ENCODE peak calls at places on chromosomes 4 and X, in nine cellular contexts. F is chondrocyte, A is esophagus squamous epithelium, K is K562, D is progenitor cell of endocrine pancreas, L is spleen, Z is neural progenitor cell, X is SK-N-SH, B is GM12865. Y is an unnamed sample.

GRCh38 chr4:147793569-147793968 is 61.7 kb downstream of the ARHGAP10 start:
- DNase-seq in F (no peak), A (no peak), K (no peak), D (no peak), L (no peak), Z (no peak), X (no peak), B (no peak), Y (no peak)

GRCh38 chrX:9897761-9898161 is 69.4 kb upstream of the CLDN34 start:
- DNase-seq in F (no peak), A (no peak), K (no peak), D (no peak), L (no peak), Z (no peak), X (no peak), B (no peak), Y (no peak)

GRCh38 chrX:114800719-114801118 is 216.7 kb downstream of the IL13RA2 start:
- DNase-seq in F (no peak), A (no peak), K (peak), D (no peak), L (no peak), Z (no peak), X (no peak), B (no peak), Y (no peak)

GRCh38 chrX:110786486-110786885 is 9.1 kb downstream of the CHRDL1 start:
- DNase-seq in F (no peak), A (no peak), K (no peak), D (no peak), L (no peak), Z (no peak), X (no peak), B (no peak), Y (no peak)

GRCh38 chr4:173217075-173217474 is 48.5 kb downstream of the GALNT7 start:
- DNase-seq in F (no peak), A (no peak), K (no peak), D (no peak), L (no peak), Z (no peak), X (no peak), B (no peak), Y (no peak)

GRCh38 chr4:40448875-40449274 is 113.7 kb downstream of the CHRNA9 start:
- DNase-seq in F (no peak), A (no peak), K (no peak), D (no peak), L (no peak), Z (no peak), X (no peak), B (no peak), Y (no peak)

GRCh38 chr4:13642576-13642975 is 15.1 kb upstream of the BOD1L1 start:
- DNase-seq in F (no peak), A (no peak), K (no peak), D (no peak), L (no peak), Z (no peak), X (no peak), B (no peak), Y (no peak)

GRCh38 chr4:17758459-17758858 is 23.0 kb downstream of the FAM184B start:
- DNase-seq in F (no peak), A (no peak), K (no peak), D (no peak), L (no peak), Z (no peak), X (no peak), B (no peak), Y (peak)

GRCh38 chrX:43809463-43809862 is 72.8 kb downstream of the MAOB start:
- DNase-seq in F (no peak), A (no peak), K (no peak), D (no peak), L (no peak), Z (no peak), X (no peak), B (no peak), Y (no peak)

GRCh38 chr4:12393631-12394262 is 965.1 kb upstream of the HS3ST1 start:
- DNase-seq in F (no peak), A (no peak), K (no peak), D (no peak), L (no peak), Z (no peak), X (no peak), B (no peak), Y (no peak)

GRCh38 chr4:104719539-104720230 is 225.0 kb upstream of the CXXC4 start:
- DNase-seq in F (no peak), A (no peak), K (no peak), D (no peak), L (no peak), Z (no peak), X (no peak), B (peak), Y (no peak)

GRCh38 chr4:109861271-109861670 is 13.4 kb downstream of the LRIT3 start:
- DNase-seq in F (no peak), A (no peak), K (no peak), D (no peak), L (no peak), Z (no peak), X (no peak), B (no peak), Y (no peak)

GRCh38 chrX:148417934-148418333 is 82.5 kb upstream of the AFF2 start:
- DNase-seq in F (no peak), A (no peak), K (no peak), D (no peak), L (no peak), Z (no peak), X (no peak), B (peak), Y (no peak)

GRCh38 chr4:26206981-26207380 is 113.8 kb upstream of the RBPJ start:
- DNase-seq in F (no peak), A (no peak), K (no peak), D (no peak), L (no peak), Z (no peak), X (no peak), B (no peak), Y (no peak)

GRCh38 chr4:137896221-137896737 is 345.9 kb downstream of the SLC7A11 start:
- DNase-seq in F (no peak), A (no peak), K (no peak), D (no peak), L (no peak), Z (no peak), X (no peak), B (no peak), Y (no peak)

GRCh38 chrX:72018277-72019112 is 107.8 kb downstream of the NHSL2 start:
- DNase-seq in F (no peak), A (peak), K (peak), D (peak), L (peak), Z (peak), X (peak), B (peak), Y (peak)

GRCh38 chrX:115609621-115610020 is 48.6 kb downstream of the PLS3 start:
- DNase-seq in F (no peak), A (no peak), K (no peak), D (no peak), L (no peak), Z (no peak), X (no peak), B (no peak), Y (no peak)

GRCh38 chr4:53553486-53554210 is 37.6 kb downstream of the LNX1 start:
- DNase-seq in F (no peak), A (no peak), K (peak), D (no peak), L (no peak), Z (no peak), X (no peak), B (no peak), Y (no peak)

GRCh38 chr4:80077639-80078038 is 4.6 kb upstream of the ANTXR2 start:
- DNase-seq in F (no peak), A (no peak), K (no peak), D (no peak), L (no peak), Z (no peak), X (no peak), B (no peak), Y (no peak)

GRCh38 chr4:125705681-125706080 is 390.9 kb downstream of the FAT4 start:
- DNase-seq in F (no peak), A (no peak), K (no peak), D (no peak), L (no peak), Z (no peak), X (no peak), B (no peak), Y (no peak)

GRCh38 chr4:124121511-124121934 is 591.0 kb downstream of the ANKRD50 start:
- DNase-seq in F (no peak), A (no peak), K (no peak), D (no peak), L (no peak), Z (no peak), X (no peak), B (no peak), Y (no peak)

GRCh38 chr4:134691915-134692314 is 490.3 kb upstream of the PABPC4L start:
- DNase-seq in F (no peak), A (no peak), K (no peak), D (no peak), L (no peak), Z (no peak), X (no peak), B (no peak), Y (no peak)

DNA sequence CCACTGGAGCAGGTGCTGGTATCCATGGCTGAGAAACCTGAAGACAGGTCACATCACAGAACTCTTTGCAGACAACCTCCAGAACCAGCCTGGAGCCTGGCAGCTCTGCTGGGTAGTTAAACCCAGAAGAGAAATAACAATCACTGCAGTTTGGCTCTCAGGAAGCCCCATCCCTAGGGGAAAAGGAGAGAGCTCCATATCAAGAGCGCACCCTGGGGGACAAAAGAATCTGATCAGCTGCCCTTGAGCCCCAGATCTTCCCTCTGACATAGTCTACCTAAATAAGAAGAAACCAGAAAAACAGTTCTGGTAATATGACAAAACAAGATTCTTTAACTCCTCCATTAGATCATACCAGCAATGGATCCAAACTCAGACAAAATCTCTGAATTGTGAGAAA is 823.2 kb upstream of the FRG1 start:
- DNase-seq in F (no peak), A (no peak), K (no peak), D (no peak), L (no peak), Z (peak), X (no peak), B (no peak), Y (no peak)
- TF ChIP-seq CTCF in F (peak), A (no peak), K (no peak), D (no peak), L (no peak), Z (peak), X (no peak), B (no peak), Y (no peak)

DNA sequence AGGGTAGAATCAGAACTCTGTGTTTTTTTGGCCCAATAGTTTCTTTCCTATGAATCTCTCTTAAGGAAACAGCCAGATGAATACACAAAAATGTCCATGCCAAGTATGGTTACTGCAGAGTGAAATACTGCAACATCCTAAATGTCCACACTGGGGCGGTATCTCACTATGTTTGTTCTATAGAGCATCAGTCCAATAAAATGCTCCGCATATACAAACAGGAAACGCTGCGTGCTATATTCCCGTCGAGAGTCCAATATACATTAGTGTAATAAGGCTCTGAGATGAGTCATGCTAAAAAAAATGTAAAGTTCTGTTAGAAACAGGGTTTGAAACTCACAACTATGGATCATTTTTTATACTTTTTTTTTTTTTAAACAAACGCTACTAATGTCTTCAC is 72.9 kb upstream of the ENOX2 start:
- DNase-seq in F (no peak), A (no peak), K (peak), D (peak), L (no peak), Z (peak), X (peak), B (peak), Y (peak)
- TF ChIP-seq CTCF in F (peak), A (peak), K (peak), D (peak), L (peak), Z (peak), X (peak), B (peak), Y (peak)

GRCh38 chr4:139281212-139281611 is 1.2 kb upstream of the MGARP start:
- DNase-seq in F (no peak), A (no peak), K (no peak), D (no peak), L (no peak), Z (no peak), X (no peak), B (no peak), Y (no peak)
- TF ChIP-seq CTCF in F (peak), A (no peak), K (peak), D (peak), L (no peak), Z (peak), X (peak), B (no peak), Y (peak)

DNA sequence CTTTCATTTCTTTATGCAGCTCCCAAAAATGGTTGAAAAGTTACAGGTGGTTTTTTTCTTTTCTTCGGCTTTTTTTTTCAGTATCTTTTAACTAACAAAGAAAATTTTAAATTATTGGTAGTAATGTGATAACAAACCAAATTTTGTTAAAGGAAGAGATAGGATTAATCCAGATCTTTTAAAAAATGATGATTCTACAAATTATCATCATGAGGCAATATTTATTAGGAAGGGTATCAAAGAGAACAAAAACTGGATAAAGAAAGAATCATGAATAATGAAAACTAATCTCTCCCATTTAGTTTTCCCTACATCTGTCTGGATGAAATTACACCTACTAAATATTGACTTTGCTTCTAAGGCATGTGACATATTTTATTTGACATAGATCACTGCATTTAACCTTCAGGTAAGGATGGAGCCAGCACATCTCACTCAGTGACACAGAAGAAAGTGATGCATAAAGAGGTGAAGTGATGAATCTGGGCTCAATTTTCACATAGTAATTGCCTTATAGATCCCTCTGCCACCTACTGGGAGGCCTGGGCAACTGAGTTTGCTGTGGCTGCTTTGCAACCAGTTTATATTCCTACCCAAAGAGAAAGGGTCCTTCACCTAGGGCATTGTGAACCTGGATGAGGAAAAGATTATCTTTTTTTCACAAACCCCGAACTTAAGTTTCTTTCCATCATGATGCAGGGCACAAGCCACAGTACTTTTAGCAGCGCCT is 155.6 kb downstream of the HNRNPD start:
- DNase-seq in F (no peak), A (no peak), K (no peak), D (no peak), L (no peak), Z (peak), X (no peak), B (no peak), Y (no peak)
- TF ChIP-seq CTCF in F (peak), A (peak), K (peak), D (peak), L (no peak), Z (peak), X (peak), B (peak), Y (no peak)

DNA sequence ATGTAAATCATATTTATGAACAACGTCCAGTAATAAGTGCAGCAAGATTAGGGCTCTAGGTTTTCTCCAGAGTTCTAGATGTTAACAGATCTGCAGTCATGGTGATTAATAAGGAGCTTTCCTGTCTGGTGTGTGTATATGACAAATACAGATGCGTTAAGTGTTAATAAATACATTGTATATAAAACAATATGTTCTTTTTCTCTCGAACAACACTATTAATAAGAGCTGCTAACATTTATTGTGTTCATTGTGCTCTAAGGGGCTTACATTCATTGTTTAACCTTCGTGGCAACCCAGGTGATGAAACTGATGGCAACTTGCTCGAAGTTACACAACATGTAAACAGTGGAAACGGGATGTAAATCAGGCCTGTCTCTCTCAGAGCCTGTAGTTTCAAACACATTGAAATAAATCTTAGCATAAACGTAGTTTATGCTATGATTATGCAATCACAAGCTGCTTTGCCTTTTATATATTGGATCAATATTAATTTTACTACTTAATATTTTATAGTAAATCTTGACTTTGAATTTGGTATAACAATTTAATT is 547 bp upstream of the CLGN start:
- DNase-seq in F (no peak), A (no peak), K (no peak), D (no peak), L (no peak), Z (no peak), X (no peak), B (no peak), Y (no peak)
- TF ChIP-seq CTCF in F (no peak), A (no peak), K (no peak), D (no peak), L (no peak), Z (no peak), X (no peak), B (no peak), Y (no peak)

DNA sequence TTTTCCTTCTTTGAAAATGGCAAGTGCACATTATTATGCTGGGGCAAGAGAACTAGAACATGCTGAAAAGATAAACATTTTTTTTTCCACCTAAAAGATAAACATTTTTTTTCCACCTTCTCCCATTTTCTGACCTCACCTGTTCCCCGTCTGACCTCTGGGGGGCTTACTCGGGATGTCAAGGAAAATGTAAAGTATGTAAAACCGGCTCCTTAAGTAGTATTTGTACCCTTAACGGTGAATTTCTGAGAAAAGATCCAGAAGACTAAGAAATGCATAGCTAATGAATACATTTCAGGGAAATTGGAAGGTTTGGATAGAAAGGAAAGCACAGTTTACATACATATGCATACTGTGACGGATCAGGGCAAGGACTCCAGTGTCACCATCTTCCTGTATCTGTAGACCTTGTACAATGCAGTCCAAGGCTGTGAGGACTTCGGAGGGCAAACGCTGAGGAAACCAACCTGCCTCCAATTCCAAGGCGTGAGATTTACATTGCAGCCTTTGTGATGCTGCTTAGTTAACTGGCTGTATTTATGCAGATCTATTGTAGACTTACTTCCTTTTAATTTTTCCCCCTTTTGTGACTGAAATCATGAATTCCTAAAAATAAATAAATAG is 2185.9 kb upstream of the TENM3 start:
- DNase-seq in F (no peak), A (no peak), K (no peak), D (peak), L (no peak), Z (peak), X (peak), B (peak), Y (no peak)
- TF ChIP-seq CTCF in F (no peak), A (no peak), K (no peak), D (peak), L (no peak), Z (peak), X (peak), B (peak), Y (peak)

DNA sequence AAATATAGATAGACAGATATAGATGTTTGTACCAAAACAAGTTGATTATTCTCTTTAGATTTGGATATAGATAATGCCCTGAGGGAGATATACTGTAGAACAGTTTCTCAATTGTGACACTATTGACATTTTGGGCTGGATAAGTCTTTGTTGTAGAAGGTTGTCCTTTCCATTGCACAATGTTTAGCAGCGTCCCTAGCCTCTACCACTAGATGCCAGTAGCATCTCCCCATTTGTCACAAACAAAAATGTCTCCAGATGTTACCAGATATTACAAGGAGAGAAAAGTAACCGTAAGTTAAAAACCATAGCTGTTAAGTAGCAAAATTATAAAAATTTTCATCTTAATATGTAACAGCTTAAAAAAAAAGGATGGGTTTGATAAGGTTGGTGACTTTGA is 2595.3 kb downstream of the ARAP2 start:
- DNase-seq in F (no peak), A (no peak), K (no peak), D (no peak), L (no peak), Z (peak), X (no peak), B (no peak), Y (no peak)
- TF ChIP-seq CTCF in F (peak), A (no peak), K (no peak), D (peak), L (no peak), Z (peak), X (peak), B (no peak), Y (peak)

DNA sequence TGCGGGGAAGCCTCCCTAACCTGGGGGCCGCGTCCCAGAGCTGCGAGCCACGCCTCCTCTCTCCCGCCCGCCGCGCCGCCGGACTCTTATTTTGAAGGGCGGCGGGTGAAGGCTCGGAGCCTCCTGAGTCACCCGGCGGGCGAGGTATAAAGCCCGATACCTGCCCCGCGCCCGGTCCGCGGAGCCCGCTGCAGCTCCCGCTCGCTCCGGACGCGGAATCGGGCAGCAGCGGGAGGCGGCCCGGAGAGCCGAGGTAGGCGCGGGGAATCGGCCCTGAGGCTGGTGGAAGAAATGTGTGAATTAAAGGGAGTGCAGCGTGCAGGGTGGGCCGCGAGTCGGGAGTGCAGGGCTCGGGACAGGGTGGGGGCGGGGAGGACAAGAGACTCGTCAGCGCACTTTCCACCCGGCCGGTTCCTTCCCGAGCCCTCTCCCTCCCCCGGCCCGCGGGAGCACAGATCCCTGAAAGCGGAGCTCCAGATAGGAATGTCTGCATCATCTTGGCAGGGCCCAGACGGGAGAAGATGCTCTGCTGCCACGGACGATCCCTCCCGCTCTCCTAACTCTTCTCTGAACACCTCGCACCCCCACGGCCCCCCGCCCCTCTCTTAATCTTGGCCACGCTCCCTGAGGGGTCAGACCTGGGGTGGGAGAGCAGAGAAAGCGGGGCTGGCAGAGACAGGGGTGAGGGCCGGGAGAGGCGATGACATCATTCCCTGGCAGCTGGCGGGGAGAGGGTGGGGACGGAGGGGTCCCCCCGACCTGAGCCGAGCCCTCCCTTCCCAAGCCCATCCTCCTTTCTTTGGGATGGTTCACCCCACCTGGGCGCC is 177.9 kb downstream of the CBR4 start:
- DNase-seq in F (peak), A (no peak), K (peak), D (peak), L (peak), Z (peak), X (peak), B (peak), Y (peak)
- TF ChIP-seq CTCF in F (no peak), A (no peak), K (no peak), D (no peak), L (no peak), Z (no peak), X (no peak), B (no peak), Y (no peak)

Y was measured in nephron progenitor cell.